ENCODE peak calls at places on chromosomes 11 and 22, in four cellular contexts. N is IMR-90, P is astrocyte of the cerebellum, V is progenitor cell of endocrine pancreas. I is an unnamed sample.

GRCh38 chr11:67613313-67613959 is 6.7 kb downstream of the NDUFV1 start:
- DNase-seq in N (no peak), P (no peak), V (no peak), I (no peak)

GRCh38 chr11:95229199-95230053 is 1.6 kb downstream of the SESN3 start:
- DNase-seq in N (peak), P (no peak), V (no peak), I (peak)

GRCh38 chr11:133064152-133064877 is 468.0 kb downstream of the OPCML start:
- DNase-seq in N (peak), P (peak), V (peak), I (no peak)

GRCh38 chr11:83293436-83293732 is 7.2 kb upstream of the CCDC90B start:
- DNase-seq in N (no peak), P (no peak), V (no peak), I (no peak)

GRCh38 chr11:31825453-31826391 is 14.6 kb upstream of the PAX6 start:
- DNase-seq in N (no peak), P (no peak), V (no peak), I (no peak)

GRCh38 chr11:123478352-123478986 is 48.4 kb downstream of the GRAMD1B start:
- DNase-seq in N (peak), P (peak), V (no peak), I (peak)

GRCh38 chr11:95680169-95680929 is 109.2 kb downstream of the FAM76B start:
- DNase-seq in N (peak), P (peak), V (no peak), I (no peak)

GRCh38 chr22:31730344-31730711 is 19.6 kb downstream of the PRR14L start:
- DNase-seq in N (no peak), P (no peak), V (no peak), I (no peak)

GRCh38 chr11:130442728-130443127 is 5.7 kb upstream of the ADAMTS15 start:
- DNase-seq in N (peak), P (no peak), V (no peak), I (no peak)

GRCh38 chr11:17801166-17801565 is 66.6 kb downstream of the KCNC1 start:
- DNase-seq in N (no peak), P (no peak), V (no peak), I (no peak)

DNA sequence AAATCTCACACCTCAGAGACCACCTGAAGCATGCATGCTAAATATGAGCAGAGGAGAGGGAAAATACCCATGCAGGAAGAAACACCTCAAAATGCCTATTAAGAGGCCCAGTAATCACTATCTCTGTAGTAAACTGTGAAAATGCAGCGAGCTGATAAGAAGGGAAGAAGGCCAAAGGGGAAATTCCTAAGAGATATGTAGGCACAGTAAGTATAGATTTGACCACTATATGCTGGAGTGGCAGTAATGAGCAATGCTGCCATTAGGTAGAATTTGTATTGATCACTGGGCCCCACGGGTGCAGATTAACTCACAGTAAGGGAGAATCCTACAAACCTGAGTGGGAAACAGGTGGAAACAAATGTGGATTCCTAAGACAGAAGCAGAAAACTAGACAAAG is 1813.1 kb upstream of the RAG2 start:
- DNase-seq in N (no peak), P (no peak), V (no peak), I (no peak)
- TF ChIP-seq CTCF in N (no peak), P (peak), V (peak), I (no peak)

DNA sequence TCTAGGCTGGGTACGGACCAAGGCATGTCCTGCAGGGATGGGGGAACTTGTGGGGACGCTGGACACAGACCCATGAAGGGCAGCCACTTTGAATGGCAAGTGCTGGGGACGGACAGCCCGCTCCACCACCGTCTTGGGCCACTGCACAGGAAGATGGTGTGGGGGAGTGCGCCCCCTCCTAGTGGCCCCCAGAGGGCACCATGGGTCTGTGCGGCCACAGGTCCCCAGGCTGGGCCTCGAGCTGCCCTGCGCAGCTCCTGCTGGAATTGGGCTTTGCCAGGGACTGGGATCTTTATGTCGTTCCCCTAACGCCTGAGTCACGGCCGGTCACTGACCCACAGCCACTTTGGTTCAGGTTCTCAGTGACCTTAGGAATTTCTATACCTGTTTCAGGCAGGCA is 44.4 kb downstream of the NAT10 start:
- DNase-seq in N (no peak), P (no peak), V (no peak), I (no peak)
- TF ChIP-seq CTCF in N (peak), P (peak), V (peak), I (peak)

DNA sequence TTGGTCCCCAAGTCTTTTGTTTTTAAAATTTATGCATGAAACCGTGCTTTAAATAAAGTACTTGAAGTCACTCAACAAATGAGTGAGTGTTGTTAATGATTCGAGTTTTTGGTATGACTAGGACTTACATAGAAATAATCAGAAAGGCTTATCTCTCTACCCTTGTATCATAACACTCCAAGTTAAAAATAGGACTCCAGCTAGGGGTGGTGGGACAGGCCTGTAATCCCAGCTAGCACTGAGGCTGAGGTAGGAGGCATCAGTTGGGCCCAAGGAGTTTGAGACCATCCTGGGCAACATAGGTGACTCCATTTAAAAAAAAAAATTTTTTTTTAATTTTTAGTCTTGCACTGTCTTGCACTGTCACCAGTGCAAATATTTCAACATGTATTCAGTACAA is 55.6 kb downstream of the BCL2L13 start:
- DNase-seq in N (no peak), P (no peak), V (no peak), I (no peak)
- TF ChIP-seq CTCF in N (no peak), P (no peak), V (no peak), I (no peak)

GRCh38 chr11:70230840-70231710 is 28.0 kb downstream of the FADD start:
- DNase-seq in N (no peak), P (no peak), V (no peak), I (no peak)

GRCh38 chr11:70233962-70234361 is 30.9 kb downstream of the FADD start:
- DNase-seq in N (no peak), P (no peak), V (no peak), I (no peak)

GRCh38 chr11:70233034-70233433 is 29.9 kb downstream of the FADD start:
- DNase-seq in N (no peak), P (no peak), V (no peak), I (no peak)

GRCh38 chr11:70230151-70230839 is 27.2 kb downstream of the FADD start:
- DNase-seq in N (no peak), P (no peak), V (no peak), I (no peak)

GRCh38 chr11:70233511-70233919 is 30.4 kb downstream of the FADD start:
- DNase-seq in N (peak), P (peak), V (no peak), I (no peak)
- TF ChIP-seq CTCF in N (no peak), P (no peak), V (no peak), I (no peak)

DNA sequence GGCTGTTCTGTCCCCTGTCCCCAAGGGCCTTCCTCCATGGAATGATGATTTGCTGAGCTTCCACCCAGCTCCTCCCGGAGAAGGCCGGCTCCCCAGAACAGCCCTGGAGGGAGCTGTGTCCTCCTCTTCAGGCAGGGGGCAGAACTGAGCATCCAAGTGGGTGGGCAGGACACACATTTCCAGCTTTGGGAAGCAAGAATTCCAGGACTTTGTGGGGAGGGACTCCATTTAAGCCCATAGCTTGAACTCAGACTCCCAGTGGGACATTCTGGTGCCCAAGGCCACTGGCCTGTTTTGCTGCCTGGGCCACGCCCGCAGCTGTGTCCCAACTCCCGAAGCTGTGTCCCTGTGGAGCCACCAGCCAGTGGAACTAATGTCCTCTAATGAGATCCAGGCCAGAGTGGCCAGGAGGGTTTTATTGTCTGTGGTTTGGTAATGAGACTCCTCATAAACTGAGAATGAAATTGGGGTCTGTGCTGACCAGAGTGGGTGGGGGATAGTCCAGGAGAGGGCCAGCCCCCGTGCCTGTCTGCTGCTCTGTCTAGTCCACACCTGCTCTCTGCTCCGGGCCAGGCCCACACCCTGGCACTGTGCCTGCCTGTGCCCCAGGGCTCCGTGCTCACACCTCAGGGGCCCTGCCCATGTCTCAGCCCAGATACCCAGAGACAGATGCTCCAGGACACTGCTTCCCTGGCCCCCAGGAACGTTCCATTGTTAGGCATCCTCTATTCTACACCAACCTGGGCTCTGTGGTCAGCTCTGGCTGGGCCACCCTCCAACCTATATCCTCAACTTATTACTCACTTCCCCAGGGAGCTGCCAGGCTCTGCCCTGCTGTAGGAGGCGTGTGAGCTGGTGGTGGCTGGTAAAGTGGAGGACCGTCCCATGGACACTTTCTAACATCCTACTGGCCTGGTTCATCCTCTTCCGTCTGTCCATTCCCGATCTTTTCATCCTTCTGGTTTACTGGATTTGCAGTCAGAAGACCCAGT is 7.6 kb downstream of the NECTIN1 start:
- DNase-seq in N (no peak), P (no peak), V (no peak), I (no peak)
- TF ChIP-seq CTCF in N (peak), P (peak), V (peak), I (peak)

GRCh38 chr11:8566613-8567210 is 27.3 kb downstream of the STK33 start:
- DNase-seq in N (peak), P (peak), V (no peak), I (peak)
- TF ChIP-seq CTCF in N (peak), P (peak), V (peak), I (peak)

GRCh38 chr22:29723766-29724165 is 4.0 kb downstream of the CABP7 start:
- DNase-seq in N (no peak), P (no peak), V (no peak), I (no peak)
- TF ChIP-seq CTCF in N (no peak), P (no peak), V (peak), I (no peak)